ENCODE peak calls at places on chromosomes 11 and 22, in five cellular contexts. One of them, this sample, is unnamed.

GRCh38 chr11:35662649-35663407 is at the start of gene TRIM44:
- DNase-seq in NT2/D1: peak
- DNase-seq in AG09309: peak
- DNase-seq in heart left ventricle: peak
- DNase-seq in NCI-H1694 treated with DMSO at 0.1 percent for 48 hours: peak
- DNase-seq in this sample: peak

GRCh38 chr11:19447150-19447566 is 206.4 kb upstream of the E2F8 start:
- DNase-seq in AG09309: no peak
- DNase-seq in NCI-H1694 treated with DMSO at 0.1 percent for 48 hours: no peak
- DNase-seq in heart left ventricle: no peak
- DNase-seq in NT2/D1: no peak
- DNase-seq in this sample: no peak

GRCh38 chr11:77140231-77140959 is 12.3 kb downstream of the MYO7A start:
- DNase-seq in heart left ventricle: peak
- DNase-seq in NT2/D1: peak
- DNase-seq in AG09309: no peak
- DNase-seq in NCI-H1694 treated with DMSO at 0.1 percent for 48 hours: no peak
- DNase-seq in this sample: no peak

GRCh38 chr22:25838960-25839741 is 97.2 kb downstream of the MYO18B start:
- DNase-seq in heart left ventricle: no peak
- DNase-seq in AG09309: no peak
- DNase-seq in NT2/D1: no peak
- DNase-seq in NCI-H1694 treated with DMSO at 0.1 percent for 48 hours: no peak
- DNase-seq in this sample: no peak

GRCh38 chr11:62835336-62835735 is 2.7 kb upstream of the TEX54 start:
- DNase-seq in heart left ventricle: no peak
- DNase-seq in AG09309: no peak
- DNase-seq in NCI-H1694 treated with DMSO at 0.1 percent for 48 hours: no peak
- DNase-seq in NT2/D1: no peak
- DNase-seq in this sample: no peak

GRCh38 chr22:24486501-24486921 is 8.6 kb upstream of the UPB1 start:
- DNase-seq in AG09309: peak
- DNase-seq in NT2/D1: no peak
- DNase-seq in NCI-H1694 treated with DMSO at 0.1 percent for 48 hours: no peak
- DNase-seq in heart left ventricle: no peak
- DNase-seq in this sample: no peak

GRCh38 chr11:122711831-122712378 is 56.4 kb downstream of the UBASH3B start:
- DNase-seq in AG09309: no peak
- DNase-seq in NCI-H1694 treated with DMSO at 0.1 percent for 48 hours: peak
- DNase-seq in NT2/D1: no peak
- DNase-seq in heart left ventricle: no peak
- DNase-seq in this sample: no peak

GRCh38 chr11:65776196-65776595 is 4.6 kb downstream of the AP5B1 start:
- DNase-seq in heart left ventricle: no peak
- DNase-seq in NT2/D1: no peak
- DNase-seq in NCI-H1694 treated with DMSO at 0.1 percent for 48 hours: no peak
- DNase-seq in AG09309: no peak
- DNase-seq in this sample: peak

GRCh38 chr11:42085736-42086135 is 626.3 kb upstream of the LRRC4C start:
- DNase-seq in NCI-H1694 treated with DMSO at 0.1 percent for 48 hours: no peak
- DNase-seq in heart left ventricle: peak
- DNase-seq in NT2/D1: no peak
- DNase-seq in AG09309: no peak
- DNase-seq in this sample: no peak

GRCh38 chr22:43000441-43001175 is 14.3 kb downstream of the PACSIN2 start:
- DNase-seq in AG09309: no peak
- DNase-seq in NCI-H1694 treated with DMSO at 0.1 percent for 48 hours: no peak
- DNase-seq in NT2/D1: no peak
- DNase-seq in heart left ventricle: no peak
- DNase-seq in this sample: no peak

GRCh38 chr11:3146612-3147256 is 18.4 kb downstream of the OSBPL5 start:
- DNase-seq in NCI-H1694 treated with DMSO at 0.1 percent for 48 hours: no peak
- DNase-seq in NT2/D1: no peak
- DNase-seq in heart left ventricle: peak
- DNase-seq in AG09309: no peak
- DNase-seq in this sample: no peak

GRCh38 chr11:39011822-39012221 is 2413.8 kb upstream of the RAG2 start:
- DNase-seq in NT2/D1: no peak
- DNase-seq in NCI-H1694 treated with DMSO at 0.1 percent for 48 hours: no peak
- DNase-seq in heart left ventricle: no peak
- DNase-seq in AG09309: no peak
- DNase-seq in this sample: no peak

GRCh38 chr11:12871251-12871650 is 137.9 kb upstream of the RASSF10 start:
- DNase-seq in AG09309: no peak
- DNase-seq in NCI-H1694 treated with DMSO at 0.1 percent for 48 hours: no peak
- DNase-seq in NT2/D1: no peak
- DNase-seq in heart left ventricle: no peak
- DNase-seq in this sample: no peak

GRCh38 chr11:15707971-15708370 is 593.2 kb downstream of the INSC start:
- DNase-seq in heart left ventricle: peak
- DNase-seq in NT2/D1: no peak
- DNase-seq in AG09309: no peak
- DNase-seq in NCI-H1694 treated with DMSO at 0.1 percent for 48 hours: peak
- DNase-seq in this sample: peak

GRCh38 chr22:38273135-38273761 is 438 bp upstream of the TMEM184B start:
- DNase-seq in NCI-H1694 treated with DMSO at 0.1 percent for 48 hours: no peak
- DNase-seq in AG09309: no peak
- DNase-seq in heart left ventricle: no peak
- DNase-seq in NT2/D1: no peak
- DNase-seq in this sample: no peak

GRCh38 chr11:17610402-17610894 is 63.4 kb downstream of the OTOG start:
- DNase-seq in NCI-H1694 treated with DMSO at 0.1 percent for 48 hours: no peak
- DNase-seq in NT2/D1: no peak
- DNase-seq in AG09309: no peak
- DNase-seq in heart left ventricle: no peak
- DNase-seq in this sample: no peak

GRCh38 chr22:27115816-27116256 is 458.4 kb downstream of the MIAT start:
- DNase-seq in NCI-H1694 treated with DMSO at 0.1 percent for 48 hours: no peak
- DNase-seq in AG09309: no peak
- DNase-seq in heart left ventricle: no peak
- DNase-seq in NT2/D1: no peak
- DNase-seq in this sample: no peak

GRCh38 chr11:63667993-63668392 is 3.2 kb downstream of the ATL3 start:
- DNase-seq in heart left ventricle: no peak
- DNase-seq in AG09309: peak
- DNase-seq in NCI-H1694 treated with DMSO at 0.1 percent for 48 hours: no peak
- DNase-seq in NT2/D1: no peak
- DNase-seq in this sample: peak

GRCh38 chr11:121810291-121810690 is 305.7 kb downstream of the BLID start:
- DNase-seq in NT2/D1: no peak
- DNase-seq in heart left ventricle: no peak
- DNase-seq in NCI-H1694 treated with DMSO at 0.1 percent for 48 hours: no peak
- DNase-seq in AG09309: peak
- DNase-seq in this sample: no peak

GRCh38 chr11:68380786-68381622 is 68.6 kb downstream of the LRP5 start:
- DNase-seq in AG09309: no peak
- DNase-seq in heart left ventricle: peak
- DNase-seq in NCI-H1694 treated with DMSO at 0.1 percent for 48 hours: no peak
- DNase-seq in NT2/D1: no peak
- DNase-seq in this sample: no peak

GRCh38 chr22:43824724-43825485 is 12.8 kb upstream of the EFCAB6 start:
- DNase-seq in heart left ventricle: no peak
- DNase-seq in NCI-H1694 treated with DMSO at 0.1 percent for 48 hours: no peak
- DNase-seq in NT2/D1: no peak
- DNase-seq in AG09309: no peak
- DNase-seq in this sample: no peak

This sample was measured in AG09319.